ENCODE peak calls at places on chromosome 18, in four cellular contexts. One of them, this sample, is unnamed.

GRCh38 chr18:44286049-44286448 is 394.6 kb upstream of the SETBP1 start:
- DNase-seq in K562: no peak
- DNase-seq in GM12878: no peak
- DNase-seq in H1: no peak
- DNase-seq in this sample: no peak

GRCh38 chr18:13036622-13037320 is 45.6 kb downstream of the CEP192 start:
- DNase-seq in K562: no peak
- DNase-seq in GM12878: no peak
- DNase-seq in H1: no peak
- DNase-seq in this sample: no peak

GRCh38 chr18:8177330-8178016 is 431.8 kb upstream of the RAB12 start:
- DNase-seq in K562: no peak
- DNase-seq in GM12878: no peak
- DNase-seq in H1: no peak
- DNase-seq in this sample: peak

GRCh38 chr18:48815581-48816324 is 135.0 kb downstream of the SMAD7 start:
- DNase-seq in K562: no peak
- DNase-seq in GM12878: no peak
- DNase-seq in H1: no peak
- DNase-seq in this sample: no peak

GRCh38 chr18:10122116-10122515 is 208.3 kb downstream of the VAPA start:
- DNase-seq in K562: no peak
- DNase-seq in GM12878: no peak
- DNase-seq in H1: no peak
- DNase-seq in this sample: no peak

GRCh38 chr18:4797286-4797685 is 342.2 kb upstream of the DLGAP1 start:
- DNase-seq in K562: no peak
- DNase-seq in GM12878: no peak
- DNase-seq in H1: no peak
- DNase-seq in this sample: no peak

GRCh38 chr18:68121826-68122225 is 593.1 kb downstream of the TMX3 start:
- DNase-seq in K562: no peak
- DNase-seq in GM12878: no peak
- DNase-seq in H1: no peak
- DNase-seq in this sample: no peak

GRCh38 chr18:3889121-3889520 is 439.1 kb downstream of the TGIF1 start:
- DNase-seq in K562: no peak
- DNase-seq in GM12878: no peak
- DNase-seq in H1: no peak
- DNase-seq in this sample: no peak

GRCh38 chr18:68355637-68356036 is 359.3 kb downstream of the TMX3 start:
- DNase-seq in K562: no peak
- DNase-seq in GM12878: no peak
- DNase-seq in H1: no peak
- DNase-seq in this sample: no peak

GRCh38 chr18:76436342-76436741 is 58.7 kb downstream of the ZNF516 start:
- DNase-seq in K562: no peak
- DNase-seq in GM12878: no peak
- DNase-seq in H1: no peak
- DNase-seq in this sample: no peak

GRCh38 chr18:5879479-5879882 is 15.8 kb downstream of the TMEM200C start:
- DNase-seq in K562: peak
- DNase-seq in GM12878: no peak
- DNase-seq in H1: no peak
- DNase-seq in this sample: peak

GRCh38 chr18:36544036-36544725 is 246.7 kb downstream of the FHOD3 start:
- DNase-seq in K562: no peak
- DNase-seq in GM12878: no peak
- DNase-seq in H1: no peak
- DNase-seq in this sample: no peak

GRCh38 chr18:35581555-35582309 is at the start of gene GALNT1:
- DNase-seq in K562: peak
- DNase-seq in GM12878: no peak
- DNase-seq in H1: no peak
- DNase-seq in this sample: no peak

GRCh38 chr18:68299906-68300305 is 415.0 kb downstream of the TMX3 start:
- DNase-seq in K562: no peak
- DNase-seq in GM12878: no peak
- DNase-seq in H1: no peak
- DNase-seq in this sample: no peak

GRCh38 chr18:12233378-12233777 is 20.8 kb upstream of the CIDEA start:
- DNase-seq in K562: peak
- DNase-seq in GM12878: no peak
- DNase-seq in H1: no peak
- DNase-seq in this sample: no peak

GRCh38 chr18:50659091-50660003 is 99.5 kb downstream of the MAPK4 start:
- DNase-seq in K562: no peak
- DNase-seq in GM12878: no peak
- DNase-seq in H1: no peak
- DNase-seq in this sample: peak

GRCh38 chr18:73164430-73164829 is 296.6 kb upstream of the NETO1 start:
- DNase-seq in K562: no peak
- DNase-seq in GM12878: no peak
- DNase-seq in H1: no peak
- DNase-seq in this sample: no peak

GRCh38 chr18:42185486-42185885 is 230.5 kb downstream of the PIK3C3 start:
- DNase-seq in K562: no peak
- DNase-seq in GM12878: no peak
- DNase-seq in H1: no peak
- DNase-seq in this sample: no peak

GRCh38 chr18:57921708-57922107 is 118.6 kb upstream of the ATP8B1 start:
- DNase-seq in K562: peak
- DNase-seq in GM12878: no peak
- DNase-seq in H1: no peak
- DNase-seq in this sample: peak

GRCh38 chr18:44826418-44827259 is 146.0 kb downstream of the SETBP1 start:
- DNase-seq in K562: no peak
- DNase-seq in GM12878: no peak
- DNase-seq in H1: no peak
- DNase-seq in this sample: no peak

GRCh38 chr18:49560277-49561126 is 1.4 kb upstream of the LIPG start:
- DNase-seq in K562: no peak
- DNase-seq in GM12878: no peak
- DNase-seq in H1: no peak
- DNase-seq in this sample: no peak

GRCh38 chr18:10368456-10369453 is 85.7 kb upstream of the APCDD1 start:
- DNase-seq in K562: no peak
- DNase-seq in GM12878: no peak
- DNase-seq in H1: no peak
- DNase-seq in this sample: no peak

GRCh38 chr18:68915066-68915465 is 117.2 kb downstream of the CCDC102B start:
- DNase-seq in K562: no peak
- DNase-seq in GM12878: no peak
- DNase-seq in H1: no peak
- DNase-seq in this sample: no peak

GRCh38 chr18:44589709-44590108 is 91.0 kb upstream of the SETBP1 start:
- DNase-seq in K562: no peak
- DNase-seq in GM12878: no peak
- DNase-seq in H1: no peak
- DNase-seq in this sample: no peak

GRCh38 chr18:5144629-5145028 is 52.4 kb downstream of the AKAIN1 start:
- DNase-seq in K562: no peak
- DNase-seq in GM12878: no peak
- DNase-seq in H1: no peak
- DNase-seq in this sample: no peak

GRCh38 chr18:8623549-8624106 is 14.4 kb downstream of the RAB12 start:
- DNase-seq in K562: no peak
- DNase-seq in GM12878: no peak
- DNase-seq in H1: no peak
- DNase-seq in this sample: no peak

GRCh38 chr18:39752351-39752750 is 2186.8 kb upstream of the CELF4 start:
- DNase-seq in K562: no peak
- DNase-seq in GM12878: no peak
- DNase-seq in H1: no peak
- DNase-seq in this sample: no peak

GRCh38 chr18:11955299-11956029 is 25.8 kb upstream of the IMPA2 start:
- DNase-seq in K562: peak
- DNase-seq in GM12878: no peak
- DNase-seq in H1: no peak
- DNase-seq in this sample: peak

GRCh38 chr18:46174317-46175039 is 70.3 kb downstream of the HAUS1 start:
- DNase-seq in K562: peak
- DNase-seq in GM12878: no peak
- DNase-seq in H1: no peak
- DNase-seq in this sample: no peak

GRCh38 chr18:40365526-40365925 is 1589.5 kb upstream of the PIK3C3 start:
- DNase-seq in K562: no peak
- DNase-seq in GM12878: no peak
- DNase-seq in H1: no peak
- DNase-seq in this sample: no peak

DNA sequence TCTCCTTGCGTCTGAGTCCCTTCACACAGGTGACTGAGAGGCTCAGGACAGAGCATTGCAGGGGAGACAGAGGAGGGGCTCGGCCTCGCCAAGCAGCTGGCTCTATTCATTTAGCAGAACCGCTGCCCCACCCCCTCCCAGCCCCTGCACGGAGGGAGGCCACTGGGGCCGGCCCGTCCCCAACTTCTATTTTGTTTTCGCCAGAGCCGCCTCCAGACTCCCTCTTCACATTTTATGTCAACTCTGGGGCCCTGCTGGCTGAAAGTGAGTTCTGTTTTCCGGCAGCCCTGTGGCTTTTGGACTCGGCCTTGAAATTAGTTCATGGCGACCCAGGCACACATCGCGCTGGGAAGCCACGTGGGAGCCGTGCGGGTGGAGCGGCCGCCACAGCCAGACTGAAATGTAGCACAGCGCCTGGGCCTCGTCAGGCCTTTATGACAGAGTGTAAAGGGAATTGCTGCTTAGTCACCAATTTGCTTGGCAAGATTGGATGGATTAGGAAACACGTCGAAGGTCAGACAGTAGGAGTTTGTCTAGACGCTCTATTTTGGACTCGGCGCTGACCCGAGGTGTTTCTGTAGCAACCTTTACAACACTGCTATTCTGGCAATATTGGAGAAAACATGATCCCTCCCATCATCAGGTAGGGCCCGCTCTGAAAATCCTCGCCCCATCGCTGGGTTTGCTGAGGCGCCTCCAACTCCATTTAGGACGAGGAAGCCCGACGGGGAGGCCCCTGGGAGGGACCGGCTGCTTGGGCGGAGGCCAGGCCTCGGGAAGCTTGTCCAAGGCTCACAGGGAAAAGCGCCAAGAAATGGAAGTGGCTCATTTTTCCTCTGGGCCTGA is 90.7 kb upstream of the CTDP1 start:
- DNase-seq in K562: no peak
- DNase-seq in GM12878: no peak
- DNase-seq in H1: no peak
- DNase-seq in this sample: peak
- TF ChIP-seq GABPA in K562: no peak
- TF ChIP-seq GABPA in GM12878: no peak
- TF ChIP-seq GABPA in H1: peak
- TF ChIP-seq GABPA in this sample: no peak

GRCh38 chr18:47263197-47263827 is 11.9 kb upstream of the SKOR2 start:
- DNase-seq in K562: no peak
- DNase-seq in GM12878: no peak
- DNase-seq in H1: no peak
- DNase-seq in this sample: no peak

GRCh38 chr18:47263828-47264314 is 12.4 kb upstream of the SKOR2 start:
- DNase-seq in K562: no peak
- DNase-seq in GM12878: no peak
- DNase-seq in H1: no peak
- DNase-seq in this sample: no peak

GRCh38 chr18:47260924-47261701 is 9.7 kb upstream of the SKOR2 start:
- DNase-seq in K562: no peak
- DNase-seq in GM12878: no peak
- DNase-seq in H1: no peak
- DNase-seq in this sample: no peak

GRCh38 chr18:47261902-47262301 is 10.4 kb upstream of the SKOR2 start:
- DNase-seq in K562: no peak
- DNase-seq in GM12878: no peak
- DNase-seq in H1: no peak
- DNase-seq in this sample: no peak

DNA sequence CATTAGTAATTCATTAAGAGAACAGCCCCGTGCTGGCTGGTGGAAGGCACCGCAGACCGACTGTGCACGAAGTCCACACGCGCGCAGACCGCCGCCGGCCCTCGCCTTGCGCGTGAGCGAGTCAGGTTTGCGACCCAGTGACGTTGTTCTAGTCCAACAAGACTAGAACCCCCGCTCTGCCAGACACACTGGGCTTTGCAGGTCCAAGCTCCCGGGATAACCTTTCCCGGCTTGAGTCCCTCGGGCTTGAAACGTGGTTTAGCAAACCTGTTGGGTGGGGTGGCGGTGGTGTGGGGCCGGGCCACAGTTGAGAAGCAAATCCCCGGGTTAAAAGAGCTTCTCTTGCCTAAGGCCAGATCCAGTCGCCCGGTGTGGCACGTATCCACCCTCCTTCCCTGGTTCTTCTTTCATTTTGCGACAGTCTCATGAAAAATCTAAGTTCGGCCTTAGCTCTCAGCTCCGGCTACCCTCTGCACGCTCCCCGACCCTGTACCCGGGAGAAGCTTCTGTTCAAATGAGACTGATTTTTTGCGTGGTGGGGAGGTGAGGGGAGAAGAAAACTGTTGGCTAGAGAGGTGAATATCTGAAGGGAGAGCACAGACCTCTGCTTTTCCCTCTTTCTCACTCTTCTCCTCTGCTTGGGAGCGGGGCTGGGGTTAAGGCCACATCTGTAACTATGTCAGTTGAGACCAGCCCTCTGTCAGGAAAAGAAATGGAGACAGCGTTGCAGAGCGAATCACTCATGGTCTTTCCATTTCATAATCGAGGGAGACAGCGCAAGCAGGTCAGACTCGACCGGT is 11.1 kb upstream of the SKOR2 start:
- DNase-seq in K562: no peak
- DNase-seq in GM12878: no peak
- DNase-seq in H1: no peak
- DNase-seq in this sample: no peak
- TF ChIP-seq EZH2 in K562: no peak
- TF ChIP-seq EZH2 in GM12878: no peak
- TF ChIP-seq EZH2 in H1: peak
- TF ChIP-seq EZH2 in this sample: no peak

GRCh38 chr18:27969206-27969605 is 207.7 kb downstream of the CDH2 start:
- DNase-seq in K562: no peak
- DNase-seq in GM12878: no peak
- DNase-seq in H1: no peak
- DNase-seq in this sample: no peak
- TF ChIP-seq GABPA in K562: no peak
- TF ChIP-seq GABPA in GM12878: no peak
- TF ChIP-seq GABPA in H1: no peak
- TF ChIP-seq GABPA in this sample: no peak

DNA sequence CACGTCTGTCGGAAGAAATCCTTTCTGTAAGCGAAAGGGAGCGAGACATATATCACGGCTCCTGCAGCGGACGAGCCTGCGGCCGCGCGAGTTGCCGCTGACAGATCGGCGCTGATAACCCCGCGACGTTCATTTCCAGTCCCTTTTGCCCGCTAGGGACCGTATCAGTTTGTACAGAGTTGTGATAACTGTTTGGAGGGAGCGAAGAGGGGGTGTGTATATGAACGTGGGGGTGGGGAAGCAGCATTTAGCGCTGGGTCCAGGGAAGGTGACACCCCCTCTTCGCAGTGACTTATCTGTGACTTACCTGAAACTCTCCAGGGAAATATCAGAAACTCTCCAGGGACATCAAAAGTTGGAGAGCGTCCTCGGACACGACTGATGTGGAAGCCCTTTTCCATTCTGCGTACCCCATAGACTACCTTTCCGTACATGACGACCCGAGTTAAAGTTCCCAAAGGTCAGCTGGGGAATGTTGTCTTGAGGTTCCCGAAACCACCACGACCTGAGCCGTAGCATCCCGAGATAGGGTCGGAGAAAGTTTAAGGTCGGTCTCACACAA is 948 bp upstream of the GATA6 start:
- DNase-seq in K562: peak
- DNase-seq in GM12878: no peak
- DNase-seq in H1: no peak
- DNase-seq in this sample: peak
- TF ChIP-seq EZH2 in K562: peak
- TF ChIP-seq EZH2 in GM12878: peak
- TF ChIP-seq EZH2 in H1: peak
- TF ChIP-seq EZH2 in this sample: peak